ENCODE peak calls at places on chromosome 18, in four cellular contexts. D is fibroblast of mammary gland, T is iris pigment epithelial cell, G is lower lobe of right lung. J is an unnamed sample.

GRCh38 chr18:48161911-48162698 is 231.6 kb upstream of the SMAD2 start:
- DNase-seq in D (no peak), T (no peak), G (no peak), J (no peak)

GRCh38 chr18:36441872-36442271 is 144.4 kb downstream of the FHOD3 start:
- DNase-seq in D (peak; percentile 72), T (peak; percentile 36), G (no peak), J (no peak)

GRCh38 chr18:68909579-68909978 is 111.7 kb downstream of the CCDC102B start:
- DNase-seq in D (no peak), T (no peak), G (no peak), J (no peak)

GRCh38 chr18:79479114-79479760 is 83.5 kb downstream of the NFATC1 start:
- DNase-seq in D (no peak), T (no peak), G (no peak), J (peak; percentile 23)

GRCh38 chr18:57516068-57516467 is 70.4 kb downstream of the FECH start:
- DNase-seq in D (no peak), T (no peak), G (no peak), J (no peak)

GRCh38 chr18:26286008-26286407 is 59.8 kb downstream of the TAF4B start:
- DNase-seq in D (no peak), T (no peak), G (no peak), J (no peak)

GRCh38 chr18:67300498-67300897 is 216.0 kb downstream of the DSEL start:
- DNase-seq in D (peak; percentile 35), T (no peak), G (no peak), J (no peak)

GRCh38 chr18:46402945-46403344 is 254.1 kb downstream of the LOXHD1 start:
- DNase-seq in D (no peak), T (no peak), G (no peak), J (no peak)

GRCh38 chr18:47184419-47185050 is 8.4 kb upstream of the IER3IP1 start:
- DNase-seq in D (peak; percentile 53), T (peak; percentile 72), G (peak; percentile 55), J (no peak)

GRCh38 chr18:61803393-61803792 is 89.4 kb downstream of the RNF152 start:
- DNase-seq in D (no peak), T (no peak), G (no peak), J (no peak)